ENCODE peak calls at places on chromosomes 16 and 17, in ten cellular contexts. Y is NT2/D1; H is gastrocnemius medialis; V is effector memory CD4-positive, alpha-beta T cell; Z is CD8-positive, alpha-beta memory T cell; C is HAP-1; F is H1; L is Peyer's patch; R is upper lobe of right lung; K is suprapubic skin. Q is an unnamed sample.

GRCh38 chr17:3845361-3845753 is 689 bp downstream of the NCBP3 start:
- DNase-seq in Y (no peak), H (no peak), V (no peak), Z (no peak), C (no peak), F (no peak), L (no peak), R (no peak), K (no peak), Q (no peak)

GRCh38 chr17:39062846-39063680 is 88.4 kb downstream of the PLXDC1 start:
- DNase-seq in Y (no peak), H (no peak), V (no peak), Z (no peak), C (peak; percentile 73), F (no peak), L (no peak), R (peak; percentile 13), K (no peak), Q (no peak)

GRCh38 chr17:68909066-68909465 is 46.1 kb downstream of the ABCA8 start:
- DNase-seq in Y (no peak), H (no peak), V (no peak), Z (no peak), C (no peak), F (no peak), L (no peak), R (no peak), K (no peak), Q (no peak)

GRCh38 chr17:72937687-72938086 is 154.8 kb downstream of the SLC39A11 start:
- DNase-seq in Y (no peak), H (no peak), V (no peak), Z (no peak), C (no peak), F (no peak), L (no peak), R (no peak), K (no peak), Q (no peak)

GRCh38 chr16:85715169-85716015 is 26.6 kb upstream of the GINS2 start:
- DNase-seq in Y (peak; percentile 43), H (no peak), V (no peak), Z (no peak), C (peak; percentile 65), F (no peak), L (no peak), R (no peak), K (no peak), Q (no peak)

GRCh38 chr17:77379065-77379428 is 238.3 kb downstream of the SEC14L1 start:
- DNase-seq in Y (no peak), H (no peak), V (no peak), Z (peak; percentile 39), C (no peak), F (no peak), L (no peak), R (no peak), K (no peak), Q (no peak)

GRCh38 chr17:18331879-18332278 is 16.8 kb downstream of the SMCR8 start:
- DNase-seq in Y (no peak), H (no peak), V (no peak), Z (peak; percentile 59), C (no peak), F (no peak), L (no peak), R (no peak), K (no peak), Q (no peak)

GRCh38 chr17:38654411-38655398 is 20.1 kb downstream of the EPOP start:
- DNase-seq in Y (no peak), H (no peak), V (no peak), Z (no peak), C (no peak), F (no peak), L (no peak), R (no peak), K (no peak), Q (no peak)

GRCh38 chr16:48382131-48382530 is 3.1 kb downstream of the SIAH1 start:
- DNase-seq in Y (no peak), H (no peak), V (no peak), Z (no peak), C (no peak), F (no peak), L (peak; percentile 13), R (no peak), K (no peak), Q (no peak)

DNA sequence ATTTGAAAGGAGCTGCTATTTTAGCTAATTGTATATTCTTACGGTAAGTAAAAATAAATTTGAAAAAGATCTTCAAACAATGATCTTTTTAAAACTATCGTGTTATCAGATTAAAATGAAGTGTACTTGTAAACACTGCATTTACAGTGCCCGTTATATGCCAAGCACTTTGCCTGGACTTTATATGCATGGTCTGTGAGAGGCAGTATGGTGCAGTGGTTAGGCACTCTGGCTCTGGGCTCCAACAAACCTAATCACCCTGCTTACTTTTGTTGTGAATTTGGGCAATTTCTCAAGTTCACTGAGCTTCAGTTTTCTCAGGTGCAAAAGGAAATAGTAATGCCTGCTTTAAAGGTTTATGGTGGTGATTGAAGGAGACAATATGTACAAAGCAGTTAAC is 1.4 kb downstream of the PMP22 start:
- DNase-seq in Y (no peak), H (no peak), V (no peak), Z (no peak), C (no peak), F (no peak), L (no peak), R (no peak), K (no peak), Q (no peak)
- H3K4me1 ChIP-seq in Y (no peaks in the 10 kb centered on the region), H (peaks cover 25% of the 10 kb centered on the region), V (no peaks in the 10 kb centered on the region), Z (peaks cover 8% of the 10 kb centered on the region), C (peaks cover 12% of the 10 kb centered on the region), F (no peaks in the 10 kb centered on the region), L (peaks cover 4% of the 10 kb centered on the region), R (peaks cover 16% of the 10 kb centered on the region), K (peaks cover 54% of the 10 kb centered on the region), Q (no peaks in the 10 kb centered on the region)

DNA sequence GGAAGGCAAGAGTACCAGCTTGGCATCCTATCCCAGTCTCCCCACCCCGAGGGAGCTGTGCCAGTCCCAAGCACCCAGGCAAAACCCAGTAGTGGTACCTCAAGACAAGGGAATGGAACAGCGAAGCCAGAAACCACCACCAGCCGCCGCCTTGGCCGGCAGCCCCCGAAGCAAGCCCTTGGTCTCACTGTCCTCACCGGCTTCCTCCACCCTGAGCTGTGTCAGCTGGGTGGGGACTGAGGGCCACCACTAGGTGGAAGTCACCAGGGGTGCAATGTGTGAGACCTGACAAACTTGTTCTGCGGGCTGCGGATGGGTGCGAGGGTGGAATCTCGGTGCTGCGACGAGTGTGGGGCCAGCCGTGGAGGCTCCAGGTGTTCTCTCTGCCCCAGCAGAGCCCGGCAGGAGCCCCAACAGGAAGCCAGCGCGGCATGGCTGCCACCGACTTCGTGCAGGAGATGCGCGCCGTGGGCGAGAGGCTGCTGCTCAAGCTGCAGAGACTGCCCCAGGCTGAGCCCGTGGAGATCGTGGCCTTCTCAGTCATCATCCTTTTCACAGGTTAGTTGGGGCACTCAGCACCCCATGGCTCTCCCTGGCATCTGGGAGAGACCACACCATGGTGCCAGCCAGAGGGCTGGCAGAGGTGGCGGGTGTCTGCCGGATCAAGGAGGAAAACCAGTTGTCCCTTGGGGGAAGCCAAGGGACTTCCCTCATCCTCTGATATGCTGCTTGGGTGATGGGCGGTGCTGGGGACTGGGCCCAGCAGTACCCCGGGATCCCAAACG is 6.7 kb downstream of the SMIM5 start:
- DNase-seq in Y (no peak), H (no peak), V (no peak), Z (no peak), C (no peak), F (no peak), L (peak; percentile 64), R (peak; percentile 76), K (no peak), Q (no peak)
- H3K4me1 ChIP-seq in Y (peaks cover 23% of the 10 kb centered on the region), H (peaks cover 16% of the 10 kb centered on the region), V (no peaks in the 10 kb centered on the region), Z (no peaks in the 10 kb centered on the region), C (peaks cover 11% of the 10 kb centered on the region), F (peaks cover 5% of the 10 kb centered on the region), L (no peaks in the 10 kb centered on the region), R (peaks cover 8% of the 10 kb centered on the region), K (peaks cover 53% of the 10 kb centered on the region), Q (no peaks in the 10 kb centered on the region)

GRCh38 chr16:12538667-12539081 is 265.0 kb downstream of the CPPED1 start:
- DNase-seq in Y (no peak), H (no peak), V (no peak), Z (no peak), C (no peak), F (no peak), L (no peak), R (no peak), K (no peak), Q (no peak)
- H3K4me1 ChIP-seq in Y (no peaks in the 10 kb centered on the region), H (no peaks in the 10 kb centered on the region), V (no peaks in the 10 kb centered on the region), Z (peaks cover 38% of the 10 kb centered on the region), C (no peaks in the 10 kb centered on the region), F (no peaks in the 10 kb centered on the region), L (peaks cover 4% of the 10 kb centered on the region), R (no peaks in the 10 kb centered on the region), K (peaks cover 33% of the 10 kb centered on the region), Q (peaks cover 3% of the 10 kb centered on the region)

GRCh38 chr16:10940501-10941079 is 1.7 kb downstream of the DEXI start:
- DNase-seq in Y (no peak), H (peak; percentile 85), V (no peak), Z (no peak), C (no peak), F (no peak), L (peak; percentile 62), R (peak; percentile 65), K (no peak), Q (no peak)
- H3K4me1 ChIP-seq in Y (peaks cover 10% of the 10 kb centered on the region), H (peaks cover 76% of the 10 kb centered on the region), V (peaks cover 58% of the 10 kb centered on the region), Z (peaks cover 79% of the 10 kb centered on the region), C (peaks cover 28% of the 10 kb centered on the region), F (peaks cover 5% of the 10 kb centered on the region), L (peaks cover 39% of the 10 kb centered on the region), R (peaks cover 73% of the 10 kb centered on the region), K (peaks cover 85% of the 10 kb centered on the region), Q (peaks cover 20% of the 10 kb centered on the region)

GRCh38 chr16:27382187-27382855 is 19.7 kb upstream of the IL21R start:
- DNase-seq in Y (no peak), H (no peak), V (no peak), Z (no peak), C (no peak), F (no peak), L (no peak), R (no peak), K (no peak), Q (peak; percentile 33)
- H3K4me1 ChIP-seq in Y (peaks cover 6% of the 10 kb centered on the region), H (no peaks in the 10 kb centered on the region), V (peaks cover 9% of the 10 kb centered on the region), Z (peaks cover 18% of the 10 kb centered on the region), C (no peaks in the 10 kb centered on the region), F (no peaks in the 10 kb centered on the region), L (peaks cover 6% of the 10 kb centered on the region), R (no peaks in the 10 kb centered on the region), K (no peaks in the 10 kb centered on the region), Q (no peaks in the 10 kb centered on the region)

DNA sequence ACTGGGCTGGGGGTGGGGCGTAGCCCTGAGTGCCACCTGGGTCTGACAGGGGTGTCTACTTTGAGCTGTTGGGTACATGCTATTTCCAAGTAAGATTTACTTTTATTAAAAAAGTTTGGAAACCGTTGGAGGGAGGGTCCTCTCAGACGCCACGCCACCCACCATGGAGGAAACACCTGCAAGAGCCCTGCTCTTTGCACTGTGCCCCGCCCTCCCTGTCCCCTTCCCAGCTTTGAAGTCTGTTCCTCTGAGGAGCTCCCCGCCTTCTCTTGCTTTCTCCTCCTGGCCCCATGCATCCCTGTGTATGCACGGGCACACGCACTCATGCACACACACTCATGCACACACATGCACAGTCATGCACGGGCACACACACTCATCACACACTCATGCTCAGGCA is 15.5 kb downstream of the ADGRG1 start:
- DNase-seq in Y (no peak), H (no peak), V (no peak), Z (no peak), C (no peak), F (no peak), L (no peak), R (no peak), K (no peak), Q (no peak)
- H3K4me1 ChIP-seq in Y (peaks cover 5% of the 10 kb centered on the region), H (peaks cover 4% of the 10 kb centered on the region), V (no peaks in the 10 kb centered on the region), Z (peaks cover 13% of the 10 kb centered on the region), C (no peaks in the 10 kb centered on the region), F (no peaks in the 10 kb centered on the region), L (peaks cover 3% of the 10 kb centered on the region), R (peaks cover 43% of the 10 kb centered on the region), K (peaks cover 77% of the 10 kb centered on the region), Q (no peaks in the 10 kb centered on the region)

Q was measured in ascending aorta.